ENCODE peak calls at places on chromosomes 5 and 9, in nine cellular contexts. F, X, T, Z, W, H, Q, A and R are unnamed samples.

GRCh38 chr5:14034991-14035390 is 90.5 kb upstream of the DNAH5 start:
- DNase-seq in X (no peak), Z (no peak), Q (no peak), W (no peak), T (no peak), H (no peak), F (no peak), A (no peak), R (no peak)

GRCh38 chr5:64939772-64940510 is 171.2 kb downstream of the CWC27 start:
- DNase-seq in W (no peak), F (peak; percentile 56), X (peak; percentile 28), Z (no peak), H (peak; percentile 64), Q (no peak), A (no peak), T (no peak), R (peak; percentile 86)

GRCh38 chr5:65830856-65831255 is 95.5 kb upstream of the ERBIN start:
- DNase-seq in W (no peak), T (no peak), H (no peak), F (no peak), X (no peak), Q (no peak), Z (no peak), A (no peak), R (no peak)

GRCh38 chr5:9363026-9363793 is 182.7 kb downstream of the SEMA5A start:
- DNase-seq in W (no peak), F (no peak), Z (no peak), Q (no peak), H (no peak), T (no peak), X (no peak), A (no peak), R (no peak)

GRCh38 chr5:91311697-91312501 is 71.2 kb downstream of the ARRDC3 start:
- DNase-seq in F (peak; percentile 94), T (no peak), W (peak; percentile 59), A (peak; percentile 89), Z (peak; percentile 69), H (peak; percentile 50), X (peak; percentile 63), Q (peak; percentile 96), R (peak; percentile 87)

GRCh38 chr5:30502277-30502676 is 691.2 kb upstream of the CDH6 start:
- DNase-seq in Q (no peak), A (no peak), Z (no peak), T (no peak), F (no peak), W (no peak), H (no peak), X (no peak), R (no peak)

GRCh38 chr9:13175732-13176131 is 103.8 kb downstream of the MPDZ start:
- DNase-seq in F (no peak), T (no peak), W (no peak), Q (no peak), Z (no peak), X (no peak), A (no peak), H (no peak), R (no peak)

GRCh38 chr5:26003966-26004365 is 1034.4 kb downstream of the CDH9 start:
- DNase-seq in H (no peak), F (peak; percentile 26), Q (no peak), T (no peak), Z (no peak), X (no peak), W (no peak), A (no peak), R (no peak)

GRCh38 chr9:109497193-109498165 is 628 bp downstream of the PTPN3 start:
- DNase-seq in Z (no peak), A (no peak), Q (peak; percentile 70), W (no peak), X (no peak), T (no peak), F (peak; percentile 49), H (no peak), R (peak; percentile 38)

GRCh38 chr5:168209561-168209960 is 81.9 kb upstream of the WWC1 start:
- DNase-seq in A (no peak), H (no peak), T (no peak), F (no peak), Z (no peak), Q (no peak), X (no peak), W (no peak), R (no peak)

GRCh38 chr5:119745976-119746375 is 116.6 kb downstream of the FAM170A start:
- DNase-seq in W (no peak), F (no peak), H (no peak), X (no peak), A (no peak), T (no peak), Z (no peak), Q (no peak), R (no peak)

GRCh38 chr9:71620806-71621205 is 147.5 kb downstream of the CEMIP2 start:
- DNase-seq in Z (no peak), F (no peak), Q (no peak), T (no peak), W (no peak), H (no peak), A (no peak), X (no peak), R (no peak)

GRCh38 chr5:79495311-79495710 is 18.6 kb downstream of the HOMER1 start:
- DNase-seq in F (peak; percentile 19), W (no peak), T (no peak), X (no peak), Q (no peak), A (no peak), Z (no peak), H (no peak), R (no peak)

GRCh38 chr9:38707885-38708640 is 11.9 kb downstream of the FAM240B start:
- DNase-seq in H (no peak), X (no peak), T (no peak), Q (no peak), W (no peak), A (no peak), Z (no peak), F (peak; percentile 57), R (no peak)

GRCh38 chr9:124652203-124652992 is 118.7 kb downstream of the NR6A1 start:
- DNase-seq in Q (no peak), H (no peak), W (no peak), X (no peak), A (no peak), Z (no peak), T (no peak), F (peak; percentile 75), R (peak; percentile 35)

GRCh38 chr9:136984464-136985026 is 1.8 kb downstream of the LCNL1 start:
- DNase-seq in H (no peak), W (no peak), F (no peak), T (no peak), X (no peak), Q (no peak), A (no peak), Z (no peak), R (no peak)

GRCh38 chr9:134135343-134136116 is at the start of gene WDR5:
- DNase-seq in H (peak; percentile 93), Q (peak; percentile 90), X (peak; percentile 95), A (peak; percentile 97), T (peak; percentile 43), W (peak; percentile 82), Z (peak; percentile 98), F (peak; percentile 92), R (peak; percentile 91)
- TF ChIP-seq POLR2A in H (no peak), Q (no peak), X (peak; percentile 53), A (no peak), T (no peak), W (peak; percentile 66), Z (no peak), F (peak; percentile 78), R (peak; percentile 73)

GRCh38 chr5:137291436-137291835 is 207.7 kb downstream of the SPOCK1 start:
- DNase-seq in F (no peak), T (no peak), Z (no peak), Q (no peak), W (no peak), X (no peak), H (no peak), A (no peak), R (no peak)

GRCh38 chr5:137292461-137293025 is 206.6 kb downstream of the SPOCK1 start:
- DNase-seq in W (no peak), Q (no peak), X (no peak), A (no peak), Z (no peak), H (no peak), T (no peak), F (no peak), R (no peak)

GRCh38 chr5:137291031-137291430 is 208.1 kb downstream of the SPOCK1 start:
- DNase-seq in A (no peak), H (no peak), F (no peak), W (no peak), Q (no peak), Z (no peak), T (no peak), X (no peak), R (no peak)

GRCh38 chr5:137286025-137286610 is 213.0 kb downstream of the SPOCK1 start:
- DNase-seq in F (no peak), Q (no peak), T (no peak), X (no peak), H (no peak), Z (no peak), W (no peak), A (no peak), R (no peak)

DNA sequence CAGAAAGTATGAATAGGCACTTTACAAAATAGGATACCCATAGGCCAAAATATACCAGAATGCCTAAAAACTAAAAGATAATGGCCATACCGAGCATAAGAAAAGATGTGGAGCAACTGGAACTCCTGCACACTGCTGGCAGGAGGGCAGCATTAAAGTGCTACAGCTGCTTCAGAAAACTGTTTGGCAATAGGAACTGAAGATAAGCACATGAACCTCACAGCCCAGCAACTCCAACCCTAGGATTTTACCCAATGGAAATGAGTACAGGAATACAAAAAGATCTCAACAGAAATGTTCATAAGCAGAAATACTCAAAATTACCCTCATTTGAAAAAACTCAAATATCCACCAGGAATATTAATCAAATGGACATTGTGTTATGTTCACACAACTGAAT is 209.3 kb downstream of the SPOCK1 start:
- DNase-seq in W (no peak), Q (no peak), A (no peak), F (no peak), Z (no peak), H (no peak), T (no peak), X (no peak), R (no peak)
- H3K4me3 ChIP-seq in W (no peak overlapping the region), Q (no peak overlapping the region), A (no peak overlapping the region), F (no peak overlapping the region), Z (no peak overlapping the region), H (no peak overlapping the region), T (no peak overlapping the region), X (no peak overlapping the region), R (no peak overlapping the region)

GRCh38 chr5:137282216-137282615 is 216.9 kb downstream of the SPOCK1 start:
- DNase-seq in H (no peak), Q (no peak), W (no peak), X (no peak), T (no peak), A (no peak), F (peak; percentile 61), Z (no peak), R (no peak)

GRCh38 chr5:137283801-137284200 is 215.3 kb downstream of the SPOCK1 start:
- DNase-seq in F (no peak), X (no peak), A (peak; percentile 36), Z (no peak), T (no peak), H (peak; percentile 60), W (no peak), Q (no peak), R (no peak)

GRCh38 chr5:137287564-137287963 is 211.6 kb downstream of the SPOCK1 start:
- DNase-seq in A (no peak), Z (no peak), X (no peak), T (no peak), W (no peak), F (no peak), Q (no peak), H (no peak), R (no peak)
- TF ChIP-seq POLR2A in A (no peak), Z (no peak), X (no peak), T (no peak), W (no peak), F (no peak), Q (no peak), H (no peak), R (no peak)

GRCh38 chr9:120894404-120895226 is 17.6 kb upstream of the PHF19 start:
- DNase-seq in X (peak; percentile 76), H (peak; percentile 50), Z (peak; percentile 80), T (no peak), W (no peak), Q (no peak), F (no peak), A (no peak), R (no peak)
- H3K4me3 ChIP-seq in X (no peak overlapping the region), H (peak overlapping the region; percentile 41), Z (peak overlapping the region; percentile 46), T (peak overlapping the region; percentile 54), W (peak overlapping the region; percentile 16), Q (peak overlapping the region; percentile 38), F (no peak overlapping the region), A (no peak overlapping the region), R (no peak overlapping the region)